ENCODE peak calls at places on chromosomes 3 and 15, in seven cellular contexts. P is RPMI7951, A is Kasumi-1, H is NCI-H2171, J is Caki2, Q is hippocampal formation, L is kidney tubule cell. N is an unnamed sample.

GRCh38 chr3:117814975-117815374 is 1105.4 kb downstream of the TUSC7 start:
- DNase-seq in P (no peak), A (no peak), H (no peak), J (no peak), Q (no peak), L (no peak), N (no peak)

GRCh38 chr15:58486062-58486461 is 54.3 kb downstream of the LIPC start:
- DNase-seq in P (no peak), A (no peak), H (no peak), J (no peak), Q (no peak), L (no peak), N (no peak)

GRCh38 chr15:52680041-52680391 is 828 bp upstream of the ATOSA start:
- DNase-seq in P (no peak), A (no peak), H (no peak), J (no peak), Q (no peak), L (peak), N (no peak)

GRCh38 chr3:4732974-4733373 is 239.8 kb downstream of the ITPR1 start:
- DNase-seq in P (no peak), A (no peak), H (no peak), J (no peak), Q (no peak), L (no peak), N (no peak)

GRCh38 chr3:146125946-146126345 is 35.0 kb downstream of the PLOD2 start:
- DNase-seq in P (peak), A (no peak), H (no peak), J (peak), Q (no peak), L (peak), N (peak)

GRCh38 chr3:57065588-57065987 is 5.1 kb downstream of the SPATA12 start:
- DNase-seq in P (no peak), A (no peak), H (no peak), J (peak), Q (no peak), L (peak), N (peak)

GRCh38 chr15:87527416-87527815 is 729.1 kb downstream of the NTRK3 start:
- DNase-seq in P (peak), A (no peak), H (no peak), J (peak), Q (no peak), L (peak), N (peak)

GRCh38 chr3:31105011-31105410 is 210.6 kb upstream of the GADL1 start:
- DNase-seq in P (peak), A (no peak), H (no peak), J (no peak), Q (no peak), L (no peak), N (peak)

GRCh38 chr3:17430574-17430973 is 311.9 kb downstream of the TBC1D5 start:
- DNase-seq in P (no peak), A (no peak), H (no peak), J (no peak), Q (no peak), L (no peak), N (no peak)